ENCODE peak calls at places on chromosomes 1 and 21, in four cellular contexts. N is HEK293T, I is HepG2, F is K562. Z is an unnamed sample.

GRCh38 chr1:66013371-66013770 is 220.7 kb downstream of the PDE4B start:
- DNase-seq in N (no peak), I (no peak), F (no peak), Z (no peak)

GRCh38 chr1:171251741-171252300 is 3.5 kb downstream of the FMO1 start:
- DNase-seq in N (peak), F (peak), I (peak), Z (peak)

GRCh38 chr1:117257291-117257690 is 46.6 kb upstream of the VTCN1 start:
- DNase-seq in I (no peak), F (no peak), N (no peak), Z (no peak)

GRCh38 chr1:90046635-90047034 is 51.7 kb downstream of the ZNF326 start:
- DNase-seq in I (no peak), N (no peak), F (no peak), Z (no peak)

GRCh38 chr1:46617108-46617694 is 590 bp upstream of the MOB3C start:
- DNase-seq in F (peak), I (no peak), N (no peak), Z (no peak)

GRCh38 chr1:17272066-17272465 is 23.2 kb downstream of the PADI3 start:
- DNase-seq in F (no peak), I (no peak), N (no peak), Z (no peak)

GRCh38 chr1:119327436-119328155 is 41.0 kb upstream of the HAO2 start:
- DNase-seq in I (peak), N (peak), F (no peak), Z (peak)

GRCh38 chr21:38289697-38290096 is 32.9 kb downstream of the KCNJ15 start:
- DNase-seq in N (no peak), F (no peak), I (no peak), Z (no peak)

GRCh38 chr1:155083865-155084721 is 5.5 kb downstream of the EFNA3 start:
- DNase-seq in F (peak), I (peak), N (no peak), Z (no peak)

GRCh38 chr1:29569971-29570634 is 333.8 kb downstream of the PTPRU start:
- DNase-seq in I (peak), N (no peak), F (peak), Z (no peak)

GRCh38 chr21:29205009-29205408 is 74.6 kb downstream of the MAP3K7CL start:
- DNase-seq in N (no peak), I (no peak), F (no peak), Z (no peak)
- TF ChIP-seq ELF4 in N (no peak), I (no peak), F (no peak), Z (no peak)

DNA sequence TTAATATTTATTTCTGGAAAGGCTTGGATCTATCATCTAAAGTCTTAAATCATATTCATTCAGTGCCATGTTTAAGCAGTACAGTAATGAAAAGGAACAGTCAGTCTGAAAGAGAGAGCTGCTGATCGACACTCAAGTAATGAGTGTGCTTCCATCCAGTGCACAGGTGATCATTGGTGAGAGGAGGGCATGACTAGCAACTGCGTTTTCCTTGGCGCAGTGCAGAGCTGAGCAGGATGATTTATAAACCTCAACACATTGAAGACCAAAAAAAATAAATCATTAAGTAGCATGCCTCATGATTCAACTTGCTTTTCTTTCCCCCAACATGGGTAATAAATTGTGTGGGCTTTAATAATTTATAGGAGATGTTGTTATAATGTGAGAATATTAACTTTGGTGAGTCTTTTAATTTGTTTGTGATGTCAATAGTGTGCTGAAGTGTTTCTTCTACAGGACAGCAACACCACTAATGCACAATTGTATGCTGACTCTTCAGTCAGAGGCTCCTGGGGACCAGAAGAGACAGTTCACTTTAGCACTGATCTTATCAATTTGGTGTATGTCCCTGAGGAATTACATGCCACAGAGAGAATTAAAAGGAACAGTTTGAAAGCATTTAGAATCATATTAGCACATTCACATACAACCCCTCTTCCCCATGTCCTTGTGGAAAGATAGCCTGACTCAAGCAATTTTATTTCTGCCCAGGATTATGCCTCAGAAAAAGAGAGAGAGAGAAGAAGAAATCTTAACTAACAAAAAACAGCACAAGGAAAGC is 199.7 kb upstream of the ADGRL2 start:
- DNase-seq in F (no peak), N (no peak), I (no peak), Z (no peak)
- TF ChIP-seq ELF4 in F (no peak), N (no peak), I (no peak), Z (no peak)

DNA sequence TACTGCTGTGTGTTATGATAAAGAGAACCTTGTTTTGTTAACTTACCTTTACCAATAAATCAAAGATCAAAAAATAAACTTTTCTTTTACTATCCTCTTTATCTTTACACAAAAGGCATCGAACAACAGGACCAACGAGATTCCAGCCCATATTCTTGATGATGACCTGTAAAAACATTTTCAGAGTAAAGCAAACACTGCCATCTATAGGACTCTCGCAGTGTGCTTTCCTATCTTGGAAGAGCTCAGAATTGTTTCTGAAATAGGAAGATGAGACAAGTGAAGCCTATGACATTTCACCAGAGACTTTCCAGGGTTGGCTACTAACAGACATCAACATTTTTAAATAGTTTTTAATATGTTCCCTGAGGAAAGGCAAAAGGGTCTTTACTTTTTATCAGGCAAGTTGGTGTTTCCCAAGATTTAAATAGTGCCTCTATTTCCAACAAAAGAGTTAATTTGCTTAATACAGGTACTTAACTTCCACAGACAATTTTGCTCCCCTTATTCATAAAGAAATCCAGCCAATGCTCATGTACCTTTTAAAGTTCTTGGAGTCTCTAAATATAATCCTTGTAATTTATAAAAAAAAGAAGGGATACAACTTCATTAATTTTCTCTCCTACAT is 7.3 kb downstream of the GLMN start:
- DNase-seq in I (peak), N (peak), F (peak), Z (no peak)
- TF ChIP-seq ELF4 in I (no peak), N (no peak), F (no peak), Z (no peak)

DNA sequence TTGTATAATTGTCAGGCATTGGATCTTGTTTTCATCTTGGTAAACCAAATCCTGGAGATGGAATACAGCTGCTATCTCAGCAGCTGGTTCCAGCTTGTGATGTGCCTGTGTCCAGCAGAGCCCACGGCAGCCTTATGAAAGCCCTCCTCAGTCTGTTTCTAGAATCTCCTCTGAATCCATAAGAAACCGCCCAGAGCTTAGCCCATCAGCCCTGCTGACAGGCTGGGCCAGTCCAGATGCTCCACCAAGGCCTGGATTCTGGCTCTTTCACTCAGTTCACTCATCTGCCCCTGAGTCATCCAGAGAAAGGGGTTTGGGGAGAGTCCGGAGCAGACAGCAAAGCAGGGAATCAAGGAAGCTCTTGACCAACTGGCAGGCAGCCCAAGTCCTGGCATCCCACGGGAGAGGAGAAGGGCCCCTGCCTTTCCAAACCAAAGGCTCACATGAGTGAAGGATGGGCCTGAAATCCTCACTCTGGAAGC is 45.6 kb downstream of the NAV1 start:
- DNase-seq in I (no peak), F (no peak), N (no peak), Z (no peak)
- TF ChIP-seq ELF4 in I (no peak), F (no peak), N (no peak), Z (no peak)

DNA sequence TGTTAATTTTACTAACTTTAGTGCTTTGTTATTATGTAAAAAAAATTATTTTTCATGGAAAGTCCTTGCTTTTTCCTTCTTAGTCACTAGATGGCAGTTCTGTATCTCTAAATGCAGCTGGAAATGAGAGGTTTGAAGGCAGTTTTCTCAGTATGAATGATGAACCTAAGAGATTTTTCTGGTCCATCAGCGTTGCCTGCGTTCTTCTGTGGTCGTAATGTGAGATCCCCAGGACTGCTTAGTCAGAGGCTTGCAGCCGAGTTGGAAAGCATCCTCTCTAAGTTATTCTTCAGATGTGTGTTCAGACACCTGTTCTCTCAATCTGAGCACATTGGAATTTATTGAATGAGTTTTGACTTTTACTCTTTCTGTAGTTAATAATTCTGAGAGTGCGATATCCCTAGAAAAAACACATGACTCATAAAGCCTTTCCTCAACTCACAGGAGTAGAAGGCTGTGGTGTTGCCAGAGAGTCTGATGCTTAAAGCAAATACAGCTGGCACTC is 99.2 kb downstream of the FMN2 start:
- DNase-seq in I (peak), N (peak), F (peak), Z (no peak)
- TF ChIP-seq ELF4 in I (no peak), N (no peak), F (no peak), Z (no peak)

GRCh38 chr1:87432685-87433084 is 104.0 kb downstream of the LMO4 start:
- DNase-seq in F (no peak), I (no peak), N (no peak), Z (no peak)

GRCh38 chr1:87439821-87440220 is 111.1 kb downstream of the LMO4 start:
- DNase-seq in I (no peak), N (no peak), F (no peak), Z (no peak)

GRCh38 chr1:87437663-87438295 is 109.1 kb downstream of the LMO4 start:
- DNase-seq in N (no peak), F (no peak), I (no peak), Z (no peak)

GRCh38 chr1:87435484-87435883 is 106.8 kb downstream of the LMO4 start:
- DNase-seq in I (no peak), N (no peak), F (peak), Z (no peak)

GRCh38 chr1:87436534-87436933 is 107.9 kb downstream of the LMO4 start:
- DNase-seq in I (no peak), F (peak), N (no peak), Z (no peak)
- TF ChIP-seq ELF4 in I (no peak), F (no peak), N (no peak), Z (no peak)

DNA sequence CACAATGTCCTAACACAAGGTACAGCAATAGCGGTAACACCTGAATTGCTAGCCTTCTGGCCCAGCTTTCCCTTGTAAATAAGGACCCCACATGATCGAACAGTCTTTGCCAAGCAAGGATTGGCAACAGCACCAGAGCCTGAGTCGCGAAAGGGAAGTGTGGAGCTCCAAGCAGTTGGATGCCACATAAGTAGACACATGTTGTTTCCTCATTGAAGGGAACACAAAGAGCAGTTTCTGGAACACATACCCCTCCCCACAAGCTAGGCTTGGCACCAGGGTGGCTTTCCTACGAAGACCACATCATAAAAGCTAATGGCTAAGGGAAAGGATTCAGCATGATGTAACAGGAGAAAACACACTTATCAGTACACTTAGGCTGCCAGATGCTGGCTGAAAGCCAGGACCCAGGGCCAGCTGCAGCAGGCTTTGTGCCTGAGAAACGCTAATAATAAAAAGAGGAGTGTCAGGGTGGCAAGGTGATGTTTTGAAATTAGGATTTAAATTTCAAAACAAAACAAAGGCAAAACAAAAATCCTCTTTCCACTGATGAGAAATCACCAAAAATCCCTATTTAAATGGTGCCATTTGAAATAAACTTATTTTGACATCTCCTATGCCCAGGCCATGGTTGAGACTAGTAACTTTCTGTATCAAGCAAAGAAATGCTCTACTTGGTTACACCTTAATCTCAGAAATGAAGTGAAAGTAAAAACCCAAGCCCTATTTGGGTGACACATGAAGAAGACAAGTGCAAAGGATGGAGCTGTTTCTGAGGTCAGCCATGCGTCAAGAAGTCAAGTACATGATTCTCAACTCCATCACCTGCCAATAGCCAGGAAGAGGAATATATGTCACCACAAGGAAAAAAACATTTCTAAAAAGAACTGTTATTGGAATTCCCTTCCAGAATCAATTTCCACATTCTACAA is 11.9 kb upstream of the CPLANE2 start:
- DNase-seq in N (peak), I (no peak), F (peak), Z (no peak)
- TF ChIP-seq ELF4 in N (no peak), I (no peak), F (peak), Z (no peak)